ENCODE peak calls at places on chromosomes 1 and 21, in six cellular contexts. R, B, H, F, S and P are unnamed samples.

GRCh38 chr1:183807549-183808168 is 2.7 kb downstream of the RGL1 start:
- DNase-seq in R (peak; percentile 60), B (no peak), H (peak; percentile 87), F (peak; percentile 28), S (no peak), P (peak; percentile 73)

GRCh38 chr1:114218397-114219237 is 64.9 kb upstream of the SYT6 start:
- DNase-seq in R (no peak), B (no peak), H (no peak), F (no peak), S (no peak), P (no peak)

GRCh38 chr1:150695561-150695960 is 1.4 kb downstream of the GOLPH3L start:
- DNase-seq in R (no peak), B (no peak), H (peak; percentile 12), F (no peak), S (no peak), P (no peak)

GRCh38 chr1:158999301-159000069 is 10.2 kb upstream of the IFI16 start:
- DNase-seq in R (peak; percentile 98), B (peak; percentile 96), H (peak; percentile 88), F (peak; percentile 57), S (no peak), P (peak; percentile 81)

GRCh38 chr21:35559128-35559831 is 501.0 kb downstream of the SETD4 start:
- DNase-seq in R (peak; percentile 96), B (no peak), H (peak; percentile 95), F (no peak), S (no peak), P (no peak)

GRCh38 chr1:89523597-89524368 is 846 bp upstream of the LRRC8B start:
- DNase-seq in R (peak; percentile 47), B (peak; percentile 34), H (peak; percentile 10), F (no peak), S (peak; percentile 50), P (no peak)

GRCh38 chr21:29196021-29196663 is 65.7 kb downstream of the MAP3K7CL start:
- DNase-seq in R (peak; percentile 95), B (peak; percentile 46), H (peak; percentile 97), F (no peak), S (peak; percentile 53), P (peak; percentile 82)

GRCh38 chr21:39721885-39722284 is 23.1 kb upstream of the IGSF5 start:
- DNase-seq in R (no peak), B (no peak), H (no peak), F (no peak), S (no peak), P (no peak)

GRCh38 chr21:34180826-34181359 is 107.5 kb downstream of the MRPS6 start:
- DNase-seq in R (no peak), B (no peak), H (no peak), F (no peak), S (no peak), P (no peak)

GRCh38 chr21:26835027-26835713 is 10.0 kb downstream of the ADAMTS1 start:
- DNase-seq in R (peak; percentile 88), B (no peak), H (peak; percentile 85), F (no peak), S (no peak), P (peak; percentile 72)

GRCh38 chr1:119737040-119737682 is 25.4 kb downstream of the PHGDH start:
- DNase-seq in R (no peak), B (no peak), H (no peak), F (no peak), S (peak; percentile 84), P (no peak)

GRCh38 chr1:16068356-16069270 is 4.8 kb downstream of the FAM131C start:
- DNase-seq in R (no peak), B (no peak), H (peak; percentile 20), F (peak; percentile 82), S (peak; percentile 54), P (no peak)

GRCh38 chr1:54950361-54951163 is 29.9 kb upstream of the TMEM61 start:
- DNase-seq in R (peak; percentile 91), B (peak; percentile 41), H (peak; percentile 84), F (peak; percentile 38), S (peak; percentile 83), P (peak; percentile 84)

GRCh38 chr1:184623404-184623803 is 131.3 kb downstream of the EDEM3 start:
- DNase-seq in R (no peak), B (no peak), H (no peak), F (no peak), S (no peak), P (no peak)

GRCh38 chr1:206963740-206964139 is 6.5 kb downstream of the FCAMR start:
- DNase-seq in R (no peak), B (no peak), H (no peak), F (no peak), S (no peak), P (no peak)

GRCh38 chr1:230251644-230252191 is 174.4 kb downstream of the PGBD5 start:
- DNase-seq in R (no peak), B (no peak), H (no peak), F (no peak), S (no peak), P (no peak)

GRCh38 chr1:230255991-230256390 is 170.1 kb downstream of the PGBD5 start:
- DNase-seq in R (no peak), B (no peak), H (no peak), F (no peak), S (no peak), P (no peak)

GRCh38 chr1:230255116-230255515 is 171.0 kb downstream of the PGBD5 start:
- DNase-seq in R (no peak), B (no peak), H (no peak), F (no peak), S (no peak), P (no peak)

GRCh38 chr1:230253150-230253549 is 173.0 kb downstream of the PGBD5 start:
- DNase-seq in R (no peak), B (no peak), H (no peak), F (no peak), S (no peak), P (no peak)

GRCh38 chr1:230254265-230254664 is 171.9 kb downstream of the PGBD5 start:
- DNase-seq in R (no peak), B (no peak), H (no peak), F (no peak), S (no peak), P (no peak)
- H3K4me3 ChIP-seq in R (no peak overlapping the region), B (no peak overlapping the region), H (no peak overlapping the region), F (no peak overlapping the region), S (no peak overlapping the region), P (no peak overlapping the region)

GRCh38 chr1:27536004-27536757 is 46.2 kb upstream of the WASF2 start:
- DNase-seq in R (no peak), B (no peak), H (no peak), F (no peak), S (no peak), P (no peak)

GRCh38 chr1:27542463-27543273 is 52.7 kb upstream of the WASF2 start:
- DNase-seq in R (peak; percentile 47), B (peak; percentile 69), H (peak; percentile 85), F (peak; percentile 87), S (peak; percentile 75), P (no peak)

GRCh38 chr1:27536767-27537166 is 46.8 kb upstream of the WASF2 start:
- DNase-seq in R (peak; percentile 82), B (peak; percentile 80), H (peak; percentile 82), F (no peak), S (no peak), P (peak; percentile 82)

GRCh38 chr1:27538793-27539192 is 48.8 kb upstream of the WASF2 start:
- DNase-seq in R (peak; percentile 56), B (no peak), H (peak; percentile 78), F (no peak), S (no peak), P (peak; percentile 51)

DNA sequence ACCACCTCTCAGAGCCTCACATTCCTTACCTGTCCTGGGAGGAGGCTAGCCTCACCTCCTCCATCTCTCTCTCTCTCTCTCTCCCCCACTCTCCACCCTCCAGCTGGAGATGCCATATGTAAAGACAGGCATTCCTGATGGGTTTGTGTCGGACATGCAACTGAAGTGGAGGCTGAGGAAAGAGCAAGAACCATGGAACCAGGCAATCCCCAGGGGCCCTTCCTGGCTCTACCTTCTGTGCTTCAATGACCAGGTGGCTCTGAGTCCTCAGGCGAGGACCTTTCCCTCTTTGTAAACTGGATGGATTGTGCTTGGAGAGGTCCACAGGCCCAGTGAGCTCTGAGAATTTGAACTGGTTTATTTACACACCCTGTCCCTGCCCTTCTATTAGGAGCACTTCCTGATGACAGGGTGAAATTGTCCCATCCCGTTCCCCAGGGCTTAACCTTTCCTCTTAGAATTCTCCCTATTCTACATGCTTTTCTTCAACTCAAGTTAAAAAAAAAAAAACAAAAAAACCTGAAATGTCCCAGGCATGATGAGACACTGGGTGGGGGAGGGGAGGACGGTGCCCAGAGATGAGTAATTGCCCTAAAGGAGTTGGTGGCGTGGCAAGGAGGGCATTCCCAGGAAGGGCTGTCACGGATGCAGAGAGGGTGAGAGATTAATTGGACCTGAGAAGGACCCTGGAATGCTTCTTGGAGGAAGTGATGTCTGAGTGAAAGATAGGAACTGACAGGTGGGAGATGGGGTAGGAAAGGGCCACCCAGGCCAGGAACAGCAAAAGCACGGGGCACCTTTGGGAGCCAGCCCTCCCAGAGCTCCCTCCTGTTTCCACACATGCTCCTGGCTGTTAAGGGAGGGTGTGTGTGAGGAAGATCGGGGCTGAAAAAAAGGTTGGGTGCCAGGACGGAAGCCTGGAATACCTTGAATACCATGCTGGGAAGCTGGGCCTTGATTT is 50.2 kb upstream of the WASF2 start:
- DNase-seq in R (no peak), B (peak; percentile 71), H (peak; percentile 75), F (no peak), S (no peak), P (peak; percentile 71)
- H3K27ac ChIP-seq in R (peak overlapping the region; percentile 24), B (peak overlapping the region; percentile 81), H (peak overlapping the region; percentile 54), F (no peak overlapping the region), S (peak overlapping the region; percentile 41), P (peak overlapping the region; percentile 27)

DNA sequence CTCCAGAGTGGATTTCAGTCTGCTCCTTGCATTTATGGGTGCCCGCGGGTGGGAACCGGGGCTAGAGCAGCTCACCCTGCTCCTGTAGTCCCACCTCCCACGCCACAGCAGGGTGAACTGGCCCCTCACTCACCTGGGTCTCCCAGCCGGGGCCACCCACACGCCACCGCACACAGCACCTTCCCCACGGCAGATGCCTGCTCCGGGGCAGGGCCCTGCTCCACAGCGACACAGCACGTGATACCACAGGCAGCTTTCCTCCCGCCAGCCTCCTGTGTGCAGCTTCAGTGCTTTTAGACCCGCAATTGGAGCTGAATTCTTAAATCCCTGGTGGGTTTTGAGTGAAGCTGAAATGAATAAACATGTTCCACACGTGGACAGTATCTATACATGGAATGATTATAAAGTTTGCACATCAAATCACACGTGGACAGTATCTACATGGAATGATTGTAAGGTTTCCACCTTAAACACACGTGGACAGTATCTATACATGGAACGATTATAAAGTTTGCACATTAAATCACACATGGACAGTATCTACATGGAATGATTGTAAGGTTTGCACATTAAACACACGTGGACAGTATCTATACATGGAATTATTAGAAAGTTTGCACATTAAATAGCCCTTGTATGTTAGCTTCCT is 93.1 kb upstream of the COL6A1 start:
- DNase-seq in R (no peak), B (no peak), H (no peak), F (peak; percentile 18), S (no peak), P (peak; percentile 54)
- H3K4me1 ChIP-seq in R (no peaks in the 10 kb centered on the region), B (no peaks in the 10 kb centered on the region), H (peaks cover 7% of the 10 kb centered on the region), F (no peaks in the 10 kb centered on the region), S (peaks cover 8% of the 10 kb centered on the region), P (no peaks in the 10 kb centered on the region)

GRCh38 chr1:221743416-221744208 is 1.7 kb upstream of the DUSP10 start:
- DNase-seq in R (no peak), B (no peak), H (no peak), F (no peak), S (no peak), P (no peak)

GRCh38 chr1:221742555-221743415 is 896 bp upstream of the DUSP10 start:
- DNase-seq in R (peak; percentile 83), B (peak; percentile 73), H (peak; percentile 65), F (peak; percentile 96), S (peak; percentile 83), P (peak; percentile 95)

GRCh38 chr1:221748981-221749380 is 7.1 kb upstream of the DUSP10 start:
- DNase-seq in R (no peak), B (no peak), H (no peak), F (no peak), S (no peak), P (no peak)

GRCh38 chr1:221751267-221751887 is 9.5 kb upstream of the DUSP10 start:
- DNase-seq in R (no peak), B (no peak), H (no peak), F (no peak), S (no peak), P (no peak)

GRCh38 chr1:221747840-221748239 is 6.0 kb upstream of the DUSP10 start:
- DNase-seq in R (no peak), B (no peak), H (no peak), F (no peak), S (no peak), P (no peak)
- H3K4me3 ChIP-seq in R (no peak overlapping the region), B (no peak overlapping the region), H (no peak overlapping the region), F (no peak overlapping the region), S (no peak overlapping the region), P (no peak overlapping the region)